ENCODE peak calls at places on chromosomes 13 and 19, in six cellular contexts. One of them, this sample, is unnamed.

GRCh38 chr19:3362217-3362907 is 4.0 kb upstream of the NFIC start:
- DNase-seq in uterus: no peak
- DNase-seq in ascending aorta: no peak
- DNase-seq in K562: no peak
- DNase-seq in aorta: no peak
- DNase-seq in mesenchymal stem cell: no peak
- DNase-seq in this sample: no peak

GRCh38 chr13:110127986-110128511 is 178.9 kb downstream of the COL4A1 start:
- DNase-seq in uterus: no peak
- DNase-seq in ascending aorta: no peak
- DNase-seq in K562: no peak
- DNase-seq in aorta: no peak
- DNase-seq in mesenchymal stem cell: no peak
- DNase-seq in this sample: no peak

GRCh38 chr13:73874460-73874859 is 259.7 kb downstream of the KLF12 start:
- DNase-seq in uterus: no peak
- DNase-seq in ascending aorta: no peak
- DNase-seq in K562: no peak
- DNase-seq in aorta: no peak
- DNase-seq in mesenchymal stem cell: no peak
- DNase-seq in this sample: no peak

GRCh38 chr13:51385114-51385513 is 45.6 kb downstream of the SERPINE3 start:
- DNase-seq in uterus: no peak
- DNase-seq in ascending aorta: no peak
- DNase-seq in K562: no peak
- DNase-seq in aorta: no peak
- DNase-seq in mesenchymal stem cell: no peak
- DNase-seq in this sample: no peak

GRCh38 chr13:74774252-74774651 is 640.0 kb upstream of the KLF12 start:
- DNase-seq in uterus: no peak
- DNase-seq in ascending aorta: no peak
- DNase-seq in K562: no peak
- DNase-seq in aorta: no peak
- DNase-seq in mesenchymal stem cell: no peak
- DNase-seq in this sample: no peak

GRCh38 chr19:49442793-49443365 is 1.6 kb upstream of the SLC17A7 start:
- DNase-seq in uterus: peak
- DNase-seq in ascending aorta: peak
- DNase-seq in K562: peak
- DNase-seq in aorta: peak
- DNase-seq in mesenchymal stem cell: peak
- DNase-seq in this sample: peak

GRCh38 chr13:41059896-41060722 is 1.2 kb upstream of the WBP4 start:
- DNase-seq in uterus: peak
- DNase-seq in ascending aorta: peak
- DNase-seq in K562: peak
- DNase-seq in aorta: peak
- DNase-seq in mesenchymal stem cell: peak
- DNase-seq in this sample: peak

GRCh38 chr19:40144151-40144550 is 47.1 kb upstream of the MAP3K10 start:
- DNase-seq in uterus: no peak
- DNase-seq in ascending aorta: no peak
- DNase-seq in K562: no peak
- DNase-seq in aorta: no peak
- DNase-seq in mesenchymal stem cell: no peak
- DNase-seq in this sample: no peak

GRCh38 chr13:44176173-44176572 is 197.5 kb upstream of the SERP2 start:
- DNase-seq in uterus: no peak
- DNase-seq in ascending aorta: no peak
- DNase-seq in K562: no peak
- DNase-seq in aorta: no peak
- DNase-seq in mesenchymal stem cell: no peak
- DNase-seq in this sample: no peak

GRCh38 chr19:5130371-5131030 is 161.6 kb downstream of the KDM4B start:
- DNase-seq in uterus: no peak
- DNase-seq in ascending aorta: no peak
- DNase-seq in K562: no peak
- DNase-seq in aorta: no peak
- DNase-seq in mesenchymal stem cell: no peak
- DNase-seq in this sample: no peak

GRCh38 chr19:49364083-49364687 is 508 bp downstream of the DKKL1 start:
- DNase-seq in uterus: peak
- DNase-seq in ascending aorta: no peak
- DNase-seq in K562: no peak
- DNase-seq in aorta: no peak
- DNase-seq in mesenchymal stem cell: no peak
- DNase-seq in this sample: no peak

GRCh38 chr13:113551081-113552000 is 33.2 kb upstream of the TFDP1 start:
- DNase-seq in uterus: peak
- DNase-seq in ascending aorta: peak
- DNase-seq in K562: no peak
- DNase-seq in aorta: no peak
- DNase-seq in mesenchymal stem cell: no peak
- DNase-seq in this sample: no peak

GRCh38 chr19:40533508-40533907 is 43.2 kb upstream of the SHKBP1 start:
- DNase-seq in uterus: no peak
- DNase-seq in ascending aorta: no peak
- DNase-seq in K562: no peak
- DNase-seq in aorta: no peak
- DNase-seq in mesenchymal stem cell: no peak
- DNase-seq in this sample: no peak

GRCh38 chr13:81929988-81930387 is 1589.1 kb upstream of the SPRY2 start:
- DNase-seq in uterus: no peak
- DNase-seq in ascending aorta: no peak
- DNase-seq in K562: no peak
- DNase-seq in aorta: no peak
- DNase-seq in mesenchymal stem cell: peak
- DNase-seq in this sample: no peak

GRCh38 chr19:6580313-6580712 is 10.6 kb downstream of the CD70 start:
- DNase-seq in uterus: no peak
- DNase-seq in ascending aorta: no peak
- DNase-seq in K562: no peak
- DNase-seq in aorta: no peak
- DNase-seq in mesenchymal stem cell: no peak
- DNase-seq in this sample: no peak

GRCh38 chr19:48329167-48329891 is 4.0 kb downstream of the EMP3 start:
- DNase-seq in uterus: no peak
- DNase-seq in ascending aorta: no peak
- DNase-seq in K562: peak
- DNase-seq in aorta: no peak
- DNase-seq in mesenchymal stem cell: peak
- DNase-seq in this sample: no peak

GRCh38 chr13:72198042-72198441 is 331.0 kb upstream of the DACH1 start:
- DNase-seq in uterus: no peak
- DNase-seq in ascending aorta: no peak
- DNase-seq in K562: no peak
- DNase-seq in aorta: no peak
- DNase-seq in mesenchymal stem cell: no peak
- DNase-seq in this sample: no peak

DNA sequence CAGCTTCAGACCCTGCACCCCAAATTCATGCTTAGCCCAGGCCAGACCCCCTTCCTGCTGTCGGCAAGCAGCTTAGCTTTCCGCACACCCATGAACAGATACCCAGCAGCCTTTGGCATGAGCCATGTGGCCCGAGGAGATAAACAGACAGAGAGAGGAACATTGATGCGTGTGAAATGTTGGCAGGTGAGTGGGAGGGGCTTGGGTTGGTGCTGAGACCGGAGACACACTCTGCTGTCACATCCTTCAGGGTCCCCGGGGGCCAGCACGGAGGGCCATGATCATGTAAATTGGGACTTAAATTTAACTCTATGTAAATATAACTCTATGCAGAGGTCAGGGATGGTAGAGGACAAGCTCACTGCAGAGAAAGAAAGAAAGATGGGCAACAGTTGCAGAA is 1.5 kb downstream of the CD22 start:
- DNase-seq in uterus: no peak
- DNase-seq in ascending aorta: no peak
- DNase-seq in K562: no peak
- DNase-seq in aorta: no peak
- DNase-seq in mesenchymal stem cell: no peak
- DNase-seq in this sample: no peak
- H3K4me3 ChIP-seq in uterus: no peak
- H3K4me3 ChIP-seq in ascending aorta: no peak
- H3K4me3 ChIP-seq in K562: no peak
- H3K4me3 ChIP-seq in aorta: no peak
- H3K4me3 ChIP-seq in mesenchymal stem cell: no peak
- H3K4me3 ChIP-seq in this sample: no peak

GRCh38 chr19:39074205-39074692 is 9.9 kb upstream of the ACP7 start:
- DNase-seq in uterus: no peak
- DNase-seq in ascending aorta: no peak
- DNase-seq in K562: no peak
- DNase-seq in aorta: no peak
- DNase-seq in mesenchymal stem cell: no peak
- DNase-seq in this sample: no peak
- H3K4me3 ChIP-seq in uterus: no peak
- H3K4me3 ChIP-seq in ascending aorta: no peak
- H3K4me3 ChIP-seq in K562: no peak
- H3K4me3 ChIP-seq in aorta: no peak
- H3K4me3 ChIP-seq in mesenchymal stem cell: no peak
- H3K4me3 ChIP-seq in this sample: no peak

DNA sequence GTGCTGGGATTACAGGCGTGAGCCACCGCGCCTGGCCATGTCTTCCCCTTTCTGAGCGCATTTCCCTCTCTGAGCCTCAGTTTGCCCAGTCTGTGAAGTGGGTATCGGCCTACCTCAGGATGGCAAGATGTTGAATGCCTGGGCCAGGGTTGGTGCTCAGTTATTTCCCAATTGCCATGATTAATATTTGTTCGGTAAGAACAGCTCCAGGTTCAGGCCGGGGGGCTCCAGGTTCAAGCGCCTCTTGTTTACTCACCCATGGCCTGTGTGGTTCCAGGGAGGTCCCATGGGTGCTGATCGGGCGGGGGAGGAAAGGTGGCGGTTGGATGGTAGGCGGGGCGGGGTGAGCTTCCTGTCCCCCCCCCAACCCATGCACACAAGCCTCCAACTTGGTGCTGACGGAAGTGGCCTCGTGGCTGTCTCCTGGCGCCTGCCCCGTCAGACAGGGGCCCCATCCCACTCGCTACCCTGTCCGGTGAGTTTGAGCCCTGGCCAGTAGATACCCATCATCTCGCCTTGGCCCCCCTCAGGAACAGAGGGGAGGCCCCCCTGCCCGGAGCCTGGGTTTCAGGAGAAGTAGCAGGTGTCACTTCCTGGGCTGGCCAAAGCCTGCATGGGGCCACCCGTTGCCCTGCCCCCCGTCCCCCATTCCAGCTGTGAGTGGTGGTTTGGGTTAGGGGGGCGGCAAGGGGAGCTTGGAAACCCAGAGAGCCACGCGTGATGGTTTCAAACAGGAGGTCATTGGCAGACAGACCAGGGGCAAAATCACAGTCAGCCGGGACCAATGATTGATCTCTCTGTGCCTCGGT is at the start of gene FCHO1:
- DNase-seq in uterus: no peak
- DNase-seq in ascending aorta: peak
- DNase-seq in K562: peak
- DNase-seq in aorta: peak
- DNase-seq in mesenchymal stem cell: no peak
- DNase-seq in this sample: peak
- H3K4me3 ChIP-seq in uterus: no peak
- H3K4me3 ChIP-seq in ascending aorta: no peak
- H3K4me3 ChIP-seq in K562: peak
- H3K4me3 ChIP-seq in aorta: no peak
- H3K4me3 ChIP-seq in mesenchymal stem cell: no peak
- H3K4me3 ChIP-seq in this sample: no peak

GRCh38 chr19:46330319-46330918 is 16.5 kb upstream of the PPP5C start:
- DNase-seq in uterus: no peak
- DNase-seq in ascending aorta: no peak
- DNase-seq in K562: no peak
- DNase-seq in aorta: no peak
- DNase-seq in mesenchymal stem cell: no peak
- DNase-seq in this sample: no peak
- H3K4me3 ChIP-seq in uterus: no peak
- H3K4me3 ChIP-seq in ascending aorta: no peak
- H3K4me3 ChIP-seq in K562: no peak
- H3K4me3 ChIP-seq in aorta: no peak
- H3K4me3 ChIP-seq in mesenchymal stem cell: no peak
- H3K4me3 ChIP-seq in this sample: no peak

GRCh38 chr19:14719162-14719561 is 29.3 kb downstream of the ZNF333 start:
- DNase-seq in uterus: no peak
- DNase-seq in ascending aorta: no peak
- DNase-seq in K562: no peak
- DNase-seq in aorta: no peak
- DNase-seq in mesenchymal stem cell: no peak
- DNase-seq in this sample: no peak
- H3K4me3 ChIP-seq in uterus: no peak
- H3K4me3 ChIP-seq in ascending aorta: peak
- H3K4me3 ChIP-seq in K562: no peak
- H3K4me3 ChIP-seq in aorta: no peak
- H3K4me3 ChIP-seq in mesenchymal stem cell: no peak
- H3K4me3 ChIP-seq in this sample: no peak

This sample was measured in gastrocnemius medialis.